ENCODE peak calls at places on chromosomes 16 and 17, in six cellular contexts. One of them, this sample, is unnamed.

GRCh38 chr16:81779540-81780320 is 639 bp downstream of the PLCG2 start:
- DNase-seq in Peyer's patch: peak; percentile 73
- DNase-seq in heart left ventricle: peak; percentile 43
- DNase-seq in AG04450: no peak
- DNase-seq in tibial nerve: no peak
- DNase-seq in H1: no peak
- DNase-seq in this sample: no peak

GRCh38 chr17:74779948-74780400 is 3.8 kb upstream of the NAT9 start:
- DNase-seq in Peyer's patch: peak; percentile 90
- DNase-seq in heart left ventricle: peak; percentile 75
- DNase-seq in AG04450: no peak
- DNase-seq in tibial nerve: peak; percentile 55
- DNase-seq in H1: no peak
- DNase-seq in this sample: no peak

GRCh38 chr17:72362466-72363335 is 241.9 kb downstream of the SOX9 start:
- DNase-seq in Peyer's patch: no peak
- DNase-seq in heart left ventricle: no peak
- DNase-seq in AG04450: no peak
- DNase-seq in tibial nerve: no peak
- DNase-seq in H1: no peak
- DNase-seq in this sample: no peak

GRCh38 chr17:8057691-8058114 is 18.8 kb downstream of the ALOX15B start:
- DNase-seq in Peyer's patch: peak; percentile 72
- DNase-seq in heart left ventricle: no peak
- DNase-seq in AG04450: peak; percentile 51
- DNase-seq in tibial nerve: peak; percentile 81
- DNase-seq in H1: no peak
- DNase-seq in this sample: no peak

GRCh38 chr17:63682441-63682840 is 17.5 kb downstream of the LIMD2 start:
- DNase-seq in Peyer's patch: no peak
- DNase-seq in heart left ventricle: no peak
- DNase-seq in AG04450: no peak
- DNase-seq in tibial nerve: no peak
- DNase-seq in H1: no peak
- DNase-seq in this sample: no peak

GRCh38 chr17:79841369-79842135 is 2.3 kb upstream of the CBX4 start:
- DNase-seq in Peyer's patch: no peak
- DNase-seq in heart left ventricle: no peak
- DNase-seq in AG04450: no peak
- DNase-seq in tibial nerve: no peak
- DNase-seq in H1: no peak
- DNase-seq in this sample: no peak

GRCh38 chr17:82775033-82775823 is 23.4 kb downstream of the TBCD start:
- DNase-seq in Peyer's patch: peak; percentile 88
- DNase-seq in heart left ventricle: peak; percentile 77
- DNase-seq in AG04450: no peak
- DNase-seq in tibial nerve: peak; percentile 50
- DNase-seq in H1: no peak
- DNase-seq in this sample: peak; percentile 89

GRCh38 chr17:75531724-75532090 is 6.2 kb downstream of the LLGL2 start:
- DNase-seq in Peyer's patch: no peak
- DNase-seq in heart left ventricle: no peak
- DNase-seq in AG04450: no peak
- DNase-seq in tibial nerve: no peak
- DNase-seq in H1: no peak
- DNase-seq in this sample: no peak

GRCh38 chr17:208429-208828 is 27.0 kb upstream of the DOC2B start:
- DNase-seq in Peyer's patch: no peak
- DNase-seq in heart left ventricle: no peak
- DNase-seq in AG04450: no peak
- DNase-seq in tibial nerve: no peak
- DNase-seq in H1: no peak
- DNase-seq in this sample: no peak

GRCh38 chr16:88665148-88665547 is 2.3 kb upstream of the MVD start:
- DNase-seq in Peyer's patch: no peak
- DNase-seq in heart left ventricle: no peak
- DNase-seq in AG04450: no peak
- DNase-seq in tibial nerve: no peak
- DNase-seq in H1: no peak
- DNase-seq in this sample: no peak

GRCh38 chr17:41678411-41678906 is 10.2 kb upstream of the EIF1 start:
- DNase-seq in Peyer's patch: no peak
- DNase-seq in heart left ventricle: no peak
- DNase-seq in AG04450: no peak
- DNase-seq in tibial nerve: no peak
- DNase-seq in H1: no peak
- DNase-seq in this sample: no peak

GRCh38 chr17:82245144-82246039 is 16.6 kb downstream of the SLC16A3 start:
- DNase-seq in Peyer's patch: no peak
- DNase-seq in heart left ventricle: no peak
- DNase-seq in AG04450: no peak
- DNase-seq in tibial nerve: no peak
- DNase-seq in H1: no peak
- DNase-seq in this sample: no peak

GRCh38 chr17:64152428-64153125 is 22.6 kb upstream of the ERN1 start:
- DNase-seq in Peyer's patch: no peak
- DNase-seq in heart left ventricle: no peak
- DNase-seq in AG04450: no peak
- DNase-seq in tibial nerve: no peak
- DNase-seq in H1: no peak
- DNase-seq in this sample: peak; percentile 32

GRCh38 chr17:29293890-29294579 is at the start of gene NUFIP2:
- DNase-seq in Peyer's patch: peak; percentile 100
- DNase-seq in heart left ventricle: peak; percentile 100
- DNase-seq in AG04450: peak; percentile 97
- DNase-seq in tibial nerve: peak; percentile 98
- DNase-seq in H1: peak; percentile 96
- DNase-seq in this sample: peak; percentile 99

GRCh38 chr17:40209404-40210093 is 9.6 kb upstream of the WIPF2 start:
- DNase-seq in Peyer's patch: no peak
- DNase-seq in heart left ventricle: no peak
- DNase-seq in AG04450: no peak
- DNase-seq in tibial nerve: no peak
- DNase-seq in H1: no peak
- DNase-seq in this sample: no peak

GRCh38 chr16:75627856-75628255 is 4.8 kb upstream of the ADAT1 start:
- DNase-seq in Peyer's patch: no peak
- DNase-seq in heart left ventricle: no peak
- DNase-seq in AG04450: no peak
- DNase-seq in tibial nerve: no peak
- DNase-seq in H1: no peak
- DNase-seq in this sample: no peak

GRCh38 chr17:42720996-42721583 is 23.8 kb downstream of the EZH1 start:
- DNase-seq in Peyer's patch: no peak
- DNase-seq in heart left ventricle: no peak
- DNase-seq in AG04450: peak; percentile 46
- DNase-seq in tibial nerve: peak; percentile 86
- DNase-seq in H1: no peak
- DNase-seq in this sample: no peak

GRCh38 chr17:75277664-75278071 is 6.6 kb upstream of the MIF4GD start:
- DNase-seq in Peyer's patch: no peak
- DNase-seq in heart left ventricle: no peak
- DNase-seq in AG04450: no peak
- DNase-seq in tibial nerve: no peak
- DNase-seq in H1: no peak
- DNase-seq in this sample: no peak

GRCh38 chr16:2085669-2086068 is 37.9 kb downstream of the TSC2 start:
- DNase-seq in Peyer's patch: no peak
- DNase-seq in heart left ventricle: no peak
- DNase-seq in AG04450: no peak
- DNase-seq in tibial nerve: no peak
- DNase-seq in H1: no peak
- DNase-seq in this sample: no peak

GRCh38 chr17:38654411-38655398 is 20.1 kb downstream of the EPOP start:
- DNase-seq in Peyer's patch: no peak
- DNase-seq in heart left ventricle: no peak
- DNase-seq in AG04450: no peak
- DNase-seq in tibial nerve: no peak
- DNase-seq in H1: no peak
- DNase-seq in this sample: no peak

GRCh38 chr16:30369091-30369937 is 980 bp downstream of the TBC1D10B start:
- DNase-seq in Peyer's patch: no peak
- DNase-seq in heart left ventricle: peak; percentile 44
- DNase-seq in AG04450: no peak
- DNase-seq in tibial nerve: no peak
- DNase-seq in H1: no peak
- DNase-seq in this sample: no peak

GRCh38 chr16:74596586-74596985 is 10.3 kb downstream of the GLG1 start:
- DNase-seq in Peyer's patch: no peak
- DNase-seq in heart left ventricle: no peak
- DNase-seq in AG04450: no peak
- DNase-seq in tibial nerve: no peak
- DNase-seq in H1: no peak
- DNase-seq in this sample: no peak

GRCh38 chr17:36877001-36877400 is 60.3 kb upstream of the LHX1 start:
- DNase-seq in Peyer's patch: no peak
- DNase-seq in heart left ventricle: no peak
- DNase-seq in AG04450: no peak
- DNase-seq in tibial nerve: no peak
- DNase-seq in H1: no peak
- DNase-seq in this sample: no peak

GRCh38 chr16:73253922-73254480 is 206.1 kb upstream of the ZFHX3 start:
- DNase-seq in Peyer's patch: no peak
- DNase-seq in heart left ventricle: no peak
- DNase-seq in AG04450: no peak
- DNase-seq in tibial nerve: no peak
- DNase-seq in H1: no peak
- DNase-seq in this sample: no peak

GRCh38 chr17:76631821-76632565 is 11.6 kb downstream of the ST6GALNAC1 start:
- DNase-seq in Peyer's patch: peak; percentile 62
- DNase-seq in heart left ventricle: no peak
- DNase-seq in AG04450: no peak
- DNase-seq in tibial nerve: no peak
- DNase-seq in H1: no peak
- DNase-seq in this sample: no peak

GRCh38 chr16:30658731-30659506 is 688 bp downstream of the FBRS start:
- DNase-seq in Peyer's patch: peak; percentile 98
- DNase-seq in heart left ventricle: peak; percentile 89
- DNase-seq in AG04450: peak; percentile 96
- DNase-seq in tibial nerve: peak; percentile 92
- DNase-seq in H1: peak; percentile 82
- DNase-seq in this sample: peak; percentile 91

GRCh38 chr16:57325458-57325857 is 33.1 kb upstream of the CCL22 start:
- DNase-seq in Peyer's patch: no peak
- DNase-seq in heart left ventricle: no peak
- DNase-seq in AG04450: no peak
- DNase-seq in tibial nerve: no peak
- DNase-seq in H1: no peak
- DNase-seq in this sample: peak; percentile 17

GRCh38 chr17:71472809-71473789 is 647.7 kb upstream of the SOX9 start:
- DNase-seq in Peyer's patch: no peak
- DNase-seq in heart left ventricle: no peak
- DNase-seq in AG04450: peak; percentile 42
- DNase-seq in tibial nerve: no peak
- DNase-seq in H1: peak; percentile 7
- DNase-seq in this sample: no peak

GRCh38 chr16:66720766-66721165 is 24.2 kb upstream of the CMTM4 start:
- DNase-seq in Peyer's patch: no peak
- DNase-seq in heart left ventricle: no peak
- DNase-seq in AG04450: no peak
- DNase-seq in tibial nerve: no peak
- DNase-seq in H1: no peak
- DNase-seq in this sample: no peak

GRCh38 chr17:46122486-46122871 is 70.8 kb downstream of the KANSL1 start:
- DNase-seq in Peyer's patch: no peak
- DNase-seq in heart left ventricle: no peak
- DNase-seq in AG04450: no peak
- DNase-seq in tibial nerve: no peak
- DNase-seq in H1: no peak
- DNase-seq in this sample: no peak

GRCh38 chr17:29117440-29117753 is 62.8 kb downstream of the MYO18A start:
- DNase-seq in Peyer's patch: no peak
- DNase-seq in heart left ventricle: no peak
- DNase-seq in AG04450: no peak
- DNase-seq in tibial nerve: no peak
- DNase-seq in H1: no peak
- DNase-seq in this sample: no peak

GRCh38 chr16:4801051-4801961 is 1.1 kb downstream of the ROGDI start:
- DNase-seq in Peyer's patch: no peak
- DNase-seq in heart left ventricle: peak; percentile 24
- DNase-seq in AG04450: no peak
- DNase-seq in tibial nerve: no peak
- DNase-seq in H1: no peak
- DNase-seq in this sample: no peak

GRCh38 chr17:34178047-34178446 is 77.0 kb upstream of the CCL2 start:
- DNase-seq in Peyer's patch: no peak
- DNase-seq in heart left ventricle: no peak
- DNase-seq in AG04450: no peak
- DNase-seq in tibial nerve: no peak
- DNase-seq in H1: no peak
- DNase-seq in this sample: no peak
- TF ChIP-seq CTCF in Peyer's patch: no peak
- TF ChIP-seq CTCF in heart left ventricle: no peak
- TF ChIP-seq CTCF in AG04450: no peak
- TF ChIP-seq CTCF in tibial nerve: no peak
- TF ChIP-seq CTCF in H1: peak; percentile 43
- TF ChIP-seq CTCF in this sample: no peak

GRCh38 chr16:87662254-87663204 is 60.2 kb downstream of the JPH3 start:
- DNase-seq in Peyer's patch: no peak
- DNase-seq in heart left ventricle: no peak
- DNase-seq in AG04450: no peak
- DNase-seq in tibial nerve: no peak
- DNase-seq in H1: no peak
- DNase-seq in this sample: no peak
- TF ChIP-seq CTCF in Peyer's patch: no peak
- TF ChIP-seq CTCF in heart left ventricle: no peak
- TF ChIP-seq CTCF in AG04450: no peak
- TF ChIP-seq CTCF in tibial nerve: no peak
- TF ChIP-seq CTCF in H1: peak; percentile 34
- TF ChIP-seq CTCF in this sample: no peak

DNA sequence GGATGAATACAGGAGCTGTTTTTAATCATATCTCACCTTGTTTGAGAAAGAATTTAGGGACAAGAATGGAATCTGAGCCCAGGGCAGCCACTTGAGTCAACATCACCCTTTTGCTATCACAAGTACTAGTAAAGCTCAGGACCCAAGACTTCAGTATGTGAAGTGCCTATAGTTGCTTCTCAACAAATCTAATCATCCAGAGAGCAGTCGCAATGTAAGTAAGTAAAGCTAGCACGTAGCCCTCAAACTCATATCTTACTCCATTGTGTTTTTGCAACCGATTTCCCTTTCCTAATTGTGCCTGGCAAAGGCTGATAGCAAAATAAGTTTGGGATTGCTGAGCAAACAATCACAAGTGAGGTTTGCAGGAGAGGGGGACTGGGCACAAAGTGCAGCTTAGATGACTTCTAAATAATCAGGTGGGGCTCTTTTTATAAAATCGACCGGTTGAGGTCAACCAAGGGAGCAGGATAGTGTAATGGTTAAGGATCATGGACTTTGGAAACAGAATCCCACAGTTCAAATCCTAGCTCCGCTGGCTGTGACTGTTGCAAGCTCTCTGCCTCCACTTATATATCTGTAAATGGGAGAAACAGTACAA is 13.0 kb downstream of the TOB1 start:
- DNase-seq in Peyer's patch: no peak
- DNase-seq in heart left ventricle: no peak
- DNase-seq in AG04450: no peak
- DNase-seq in tibial nerve: no peak
- DNase-seq in H1: no peak
- DNase-seq in this sample: no peak
- TF ChIP-seq CTCF in Peyer's patch: no peak
- TF ChIP-seq CTCF in heart left ventricle: no peak
- TF ChIP-seq CTCF in AG04450: no peak
- TF ChIP-seq CTCF in tibial nerve: no peak
- TF ChIP-seq CTCF in H1: no peak
- TF ChIP-seq CTCF in this sample: no peak

GRCh38 chr17:15233022-15233805 is 31.9 kb downstream of the PMP22 start:
- DNase-seq in Peyer's patch: no peak
- DNase-seq in heart left ventricle: peak; percentile 54
- DNase-seq in AG04450: no peak
- DNase-seq in tibial nerve: no peak
- DNase-seq in H1: no peak
- DNase-seq in this sample: no peak
- TF ChIP-seq CTCF in Peyer's patch: no peak
- TF ChIP-seq CTCF in heart left ventricle: no peak
- TF ChIP-seq CTCF in AG04450: peak; percentile 46
- TF ChIP-seq CTCF in tibial nerve: no peak
- TF ChIP-seq CTCF in H1: peak; percentile 53
- TF ChIP-seq CTCF in this sample: peak; percentile 38